ENCODE peak calls at places on chromosome 11, in seven cellular contexts. F is AG04449, J is tibial artery, Q is mucosa of descending colon, G is lower lobe of right lung, A is fibroblast of the aortic adventitia, C is uterus. R is an unnamed sample.

GRCh38 chr11:74466916-74467885 is at the start of gene KCNE3:
- DNase-seq in A (peak), C (peak), Q (peak), G (peak), J (peak), F (no peak), R (peak)

GRCh38 chr11:123052884-123053721 is 8.8 kb downstream of the HSPA8 start:
- DNase-seq in Q (no peak), A (no peak), G (no peak), F (no peak), C (no peak), J (no peak), R (no peak)

GRCh38 chr11:8732748-8733241 is 50.2 kb downstream of the RPL27A start:
- DNase-seq in Q (no peak), J (peak), F (no peak), G (no peak), C (peak), A (peak), R (peak)

GRCh38 chr11:117861151-117862018 is 15.1 kb downstream of the FXYD6 start:
- DNase-seq in J (no peak), C (peak), F (no peak), G (no peak), Q (no peak), A (no peak), R (peak)

GRCh38 chr11:134032501-134033091 is 36.3 kb upstream of the JAM3 start:
- DNase-seq in J (no peak), F (no peak), C (no peak), G (peak), Q (peak), A (no peak), R (no peak)

GRCh38 chr11:27367881-27368280 is 4.9 kb upstream of the CCDC34 start:
- DNase-seq in F (no peak), Q (no peak), C (no peak), G (no peak), J (no peak), A (no peak), R (no peak)

GRCh38 chr11:124798991-124799383 is 1.2 kb downstream of the MSANTD2 start:
- DNase-seq in F (no peak), A (peak), J (no peak), G (no peak), C (no peak), Q (no peak), R (peak)

GRCh38 chr11:39664023-39664422 is 1795.4 kb downstream of the LRRC4C start:
- DNase-seq in J (no peak), Q (no peak), A (no peak), C (no peak), F (no peak), G (no peak), R (no peak)

GRCh38 chr11:95426823-95427462 is 195.9 kb upstream of the SESN3 start:
- DNase-seq in Q (no peak), G (no peak), A (no peak), C (no peak), J (no peak), F (no peak), R (peak)

GRCh38 chr11:69212121-69213110 is 56.7 kb downstream of the SMIM38 start:
- DNase-seq in J (no peak), A (peak), F (no peak), C (no peak), G (no peak), Q (no peak), R (no peak)

GRCh38 chr11:120137187-120137610 is 714 bp downstream of the TRIM29 start:
- DNase-seq in A (no peak), G (peak), J (peak), Q (no peak), C (peak), F (no peak), R (no peak)

GRCh38 chr11:118175031-118175531 is 1.4 kb downstream of the SCN2B start:
- DNase-seq in F (no peak), G (no peak), A (peak), J (no peak), C (no peak), Q (no peak), R (no peak)

GRCh38 chr11:16484434-16484833 is 128.1 kb upstream of the SOX6 start:
- DNase-seq in F (no peak), G (no peak), C (no peak), J (no peak), Q (no peak), A (no peak), R (no peak)

GRCh38 chr11:62788991-62789390 is 1.8 kb downstream of the TMEM179B start:
- DNase-seq in Q (peak), F (no peak), G (no peak), A (no peak), J (no peak), C (no peak), R (no peak)

GRCh38 chr11:116930177-116930576 is 92.8 kb upstream of the APOA1 start:
- DNase-seq in F (no peak), G (no peak), Q (peak), A (peak), J (no peak), C (no peak), R (peak)

GRCh38 chr11:89327885-89328284 is 150.2 kb downstream of the TYR start:
- DNase-seq in G (no peak), J (no peak), C (no peak), F (no peak), Q (no peak), A (no peak), R (no peak)

GRCh38 chr11:25037431-25037830 is 540.6 kb downstream of the LUZP2 start:
- DNase-seq in G (no peak), F (no peak), Q (no peak), C (no peak), A (no peak), J (no peak), R (no peak)

GRCh38 chr11:91100432-91100831 is 877.6 kb upstream of the CHORDC1 start:
- DNase-seq in J (no peak), Q (no peak), C (no peak), A (no peak), G (no peak), F (peak), R (peak)

GRCh38 chr11:44899959-44900358 is 50.7 kb downstream of the TP53I11 start:
- DNase-seq in J (no peak), F (no peak), Q (no peak), G (no peak), C (no peak), A (peak), R (peak)

GRCh38 chr11:57800444-57801184 is 39.0 kb downstream of the CTNND1 start:
- DNase-seq in C (no peak), Q (no peak), G (no peak), F (no peak), J (no peak), A (peak), R (peak)

GRCh38 chr11:29310706-29311342 is 706.0 kb downstream of the KCNA4 start:
- DNase-seq in Q (no peak), A (no peak), F (no peak), G (no peak), C (no peak), J (no peak), R (peak)

GRCh38 chr11:34601085-34601444 is 19.8 kb upstream of the EHF start:
- DNase-seq in A (peak), Q (no peak), C (no peak), F (no peak), J (no peak), G (no peak), R (no peak)

GRCh38 chr11:34601609-34602008 is 19.3 kb upstream of the EHF start:
- DNase-seq in Q (no peak), F (no peak), A (no peak), C (no peak), G (no peak), J (no peak), R (no peak)

GRCh38 chr11:34600339-34601084 is 20.4 kb upstream of the EHF start:
- DNase-seq in Q (peak), F (no peak), G (peak), A (peak), J (no peak), C (no peak), R (no peak)

GRCh38 chr11:34602245-34602644 is 18.6 kb upstream of the EHF start:
- DNase-seq in G (no peak), A (no peak), C (no peak), Q (peak), J (no peak), F (no peak), R (no peak)

GRCh38 chr11:34599406-34599901 is 21.4 kb upstream of the EHF start:
- DNase-seq in J (no peak), G (no peak), F (peak), A (peak), C (no peak), Q (no peak), R (peak)
- H3K4me3 ChIP-seq in J (no peak), G (no peak), F (no peak), A (no peak), C (no peak), Q (no peak), R (no peak)

GRCh38 chr11:102112654-102112926 is 2.3 kb downstream of the YAP1 start:
- DNase-seq in J (no peak), G (no peak), F (no peak), A (no peak), C (no peak), Q (no peak), R (no peak)

GRCh38 chr11:102110761-102111010 is 439 bp downstream of the YAP1 start:
- DNase-seq in J (no peak), Q (peak), F (no peak), C (no peak), G (no peak), A (no peak), R (no peak)

GRCh38 chr11:102111011-102111786 is 952 bp downstream of the YAP1 start:
- DNase-seq in A (peak), C (peak), F (no peak), G (peak), Q (peak), J (peak), R (peak)

GRCh38 chr11:102111787-102112653 is 1.8 kb downstream of the YAP1 start:
- DNase-seq in C (peak), Q (no peak), A (peak), F (peak), J (peak), G (no peak), R (peak)

GRCh38 chr11:102109896-102110760 is at the start of gene YAP1:
- DNase-seq in F (no peak), C (peak), G (peak), A (peak), J (peak), Q (peak), R (peak)
- TF ChIP-seq CTCF in F (no peak), C (peak), G (no peak), A (no peak), J (no peak), Q (no peak), R (no peak)

GRCh38 chr11:105611414-105611813 is 1.5 kb downstream of the GRIA4 start:
- DNase-seq in C (no peak), Q (no peak), F (no peak), G (no peak), J (no peak), A (no peak), R (no peak)
- H3K4me3 ChIP-seq in C (no peak), Q (no peak), F (no peak), G (no peak), J (no peak), A (no peak), R (no peak)

GRCh38 chr11:75563978-75564552 is 2.0 kb downstream of the SERPINH1 start:
- DNase-seq in G (no peak), F (peak), A (peak), J (peak), C (peak), Q (peak), R (peak)
- TF ChIP-seq CTCF in G (peak), F (peak), A (peak), J (peak), C (peak), Q (no peak), R (peak)

DNA sequence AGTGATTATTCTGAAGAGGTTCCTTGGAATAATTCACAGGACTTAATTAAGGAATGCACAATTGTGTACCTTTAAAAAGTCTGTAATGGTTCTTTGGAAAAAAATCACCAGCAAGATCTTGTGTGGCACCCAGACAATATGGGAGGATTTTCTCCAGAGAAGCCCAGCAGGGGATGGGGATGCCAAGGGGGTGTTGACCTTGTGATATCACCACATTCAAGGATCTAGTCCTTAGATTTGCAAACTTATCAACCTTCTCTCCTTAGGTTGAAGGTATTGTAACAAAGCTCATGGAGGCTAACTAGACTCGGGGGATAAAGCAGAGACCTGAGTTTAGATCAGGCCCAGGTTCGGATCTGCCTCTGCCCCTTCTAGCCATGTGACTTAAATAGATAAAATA is 113.2 kb downstream of the SPON1 start:
- DNase-seq in G (no peak), C (no peak), F (no peak), J (no peak), A (no peak), Q (no peak), R (no peak)
- H3K4me3 ChIP-seq in G (no peak), C (no peak), F (no peak), J (no peak), A (no peak), Q (no peak), R (no peak)

GRCh38 chr11:41849250-41849649 is 389.8 kb upstream of the LRRC4C start:
- DNase-seq in F (no peak), Q (no peak), G (no peak), J (no peak), C (no peak), A (no peak), R (no peak)

GRCh38 chr11:41848349-41848748 is 388.9 kb upstream of the LRRC4C start:
- DNase-seq in J (no peak), C (no peak), F (no peak), A (no peak), Q (no peak), G (no peak), R (no peak)

GRCh38 chr11:41842673-41843072 is 383.2 kb upstream of the LRRC4C start:
- DNase-seq in A (no peak), G (no peak), Q (no peak), F (no peak), C (no peak), J (no peak), R (no peak)

GRCh38 chr11:41845066-41845465 is 385.6 kb upstream of the LRRC4C start:
- DNase-seq in A (no peak), C (no peak), J (no peak), G (no peak), F (no peak), Q (no peak), R (no peak)
- TF ChIP-seq CTCF in A (no peak), C (no peak), J (no peak), G (no peak), F (no peak), Q (no peak), R (no peak)

GRCh38 chr11:66975403-66976047 is 421 bp downstream of the C11orf86 start:
- DNase-seq in A (no peak), Q (no peak), G (no peak), C (no peak), F (no peak), J (no peak), R (no peak)

GRCh38 chr11:66976048-66976467 is 954 bp downstream of the C11orf86 start:
- DNase-seq in G (no peak), C (no peak), F (no peak), Q (no peak), J (no peak), A (no peak), R (no peak)

GRCh38 chr11:66978229-66978628 is 3.1 kb downstream of the C11orf86 start:
- DNase-seq in Q (no peak), C (no peak), J (no peak), G (no peak), A (no peak), F (no peak), R (no peak)

GRCh38 chr11:66978717-66979116 is 3.6 kb downstream of the C11orf86 start:
- DNase-seq in G (no peak), A (no peak), Q (no peak), F (no peak), J (no peak), C (no peak), R (no peak)

GRCh38 chr11:66976925-66977324 is 1.8 kb downstream of the C11orf86 start:
- DNase-seq in G (no peak), Q (no peak), J (no peak), A (no peak), F (no peak), C (no peak), R (no peak)
- H3K4me3 ChIP-seq in G (no peak), Q (no peak), J (no peak), A (no peak), F (no peak), C (no peak), R (no peak)

GRCh38 chr11:126863294-126863997 is 137.1 kb downstream of the KIRREL3 start:
- DNase-seq in C (no peak), G (no peak), A (no peak), F (no peak), J (no peak), Q (no peak), R (no peak)

GRCh38 chr11:126861796-126862195 is 138.8 kb downstream of the KIRREL3 start:
- DNase-seq in F (no peak), A (no peak), C (no peak), G (no peak), J (no peak), Q (no peak), R (no peak)

GRCh38 chr11:126864934-126865333 is 135.6 kb downstream of the KIRREL3 start:
- DNase-seq in F (no peak), G (no peak), C (no peak), A (no peak), J (no peak), Q (no peak), R (no peak)

GRCh38 chr11:126857860-126858808 is 142.4 kb downstream of the KIRREL3 start:
- DNase-seq in G (no peak), C (no peak), A (peak), J (no peak), F (no peak), Q (no peak), R (peak)

DNA sequence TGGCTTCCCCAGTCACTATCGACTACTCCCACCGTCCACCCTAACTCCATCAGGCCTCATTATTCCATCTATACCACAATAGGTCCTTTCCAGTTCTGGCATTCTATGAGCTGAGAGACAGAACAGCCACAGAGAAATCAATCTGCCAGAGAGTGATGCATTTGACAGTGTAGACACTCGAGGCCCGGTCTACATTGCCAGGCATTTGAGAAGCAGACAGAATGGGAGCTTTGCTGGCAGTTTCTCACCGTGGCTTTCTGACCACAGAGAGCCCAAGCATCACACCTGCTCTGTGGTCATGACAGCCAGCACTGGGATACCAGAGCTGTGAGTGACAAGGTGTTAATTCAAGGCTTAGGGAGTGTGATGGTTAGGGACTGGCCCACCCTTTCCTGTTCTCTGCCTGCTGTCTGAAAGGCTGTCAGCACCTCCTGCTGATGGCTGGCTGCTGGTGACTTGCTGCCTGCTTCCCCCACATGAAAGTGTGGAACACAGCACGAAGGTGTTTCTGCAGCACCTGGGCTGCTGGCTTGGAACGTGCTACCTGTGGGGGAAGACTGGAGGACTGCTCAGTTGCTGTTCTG is 137.8 kb downstream of the KIRREL3 start:
- DNase-seq in F (no peak), C (no peak), J (no peak), A (no peak), Q (no peak), G (no peak), R (no peak)
- TF ChIP-seq CTCF in F (peak), C (no peak), J (no peak), A (no peak), Q (no peak), G (no peak), R (no peak)

GRCh38 chr11:31830406-31830805 is 19.3 kb upstream of the PAX6 start:
- DNase-seq in G (no peak), J (no peak), Q (no peak), F (no peak), C (no peak), A (no peak), R (no peak)
- H3K4me3 ChIP-seq in G (no peak), J (no peak), Q (no peak), F (no peak), C (no peak), A (no peak), R (no peak)